ENCODE peak calls at places on chromosome 6, in nine cellular contexts. R is prostate gland; I is H9; Q is heart right ventricle; P is transverse colon; Y is RWPE1; C is heart left ventricle; J is CD8-positive, alpha-beta T cell; H is thoracic aorta. D is an unnamed sample.

GRCh38 chr6:143158113-143158581 is 97.5 kb downstream of the AIG1 start:
- DNase-seq in R (no peak), H (no peak), Q (no peak), P (no peak), J (no peak), I (no peak), Y (no peak), C (no peak), D (no peak)

GRCh38 chr6:16503919-16504554 is 257.2 kb downstream of the ATXN1 start:
- DNase-seq in P (peak), H (no peak), R (no peak), I (no peak), J (no peak), C (no peak), Y (no peak), Q (no peak), D (peak)

GRCh38 chr6:166450167-166450873 is 67.6 kb upstream of the MPC1 start:
- DNase-seq in H (no peak), I (no peak), C (no peak), Y (no peak), Q (no peak), P (no peak), J (no peak), R (no peak), D (no peak)

GRCh38 chr6:79813854-79814477 is 133.4 kb downstream of the ELOVL4 start:
- DNase-seq in J (peak), Y (peak), I (peak), P (peak), C (peak), Q (peak), R (peak), H (peak), D (peak)

GRCh38 chr6:33607784-33608161 is 13.3 kb upstream of the ITPR3 start:
- DNase-seq in R (no peak), Y (no peak), H (no peak), J (no peak), P (peak), C (no peak), I (no peak), Q (no peak), D (no peak)

GRCh38 chr6:109349419-109349987 is 32.8 kb downstream of the CD164 start:
- DNase-seq in P (peak), I (no peak), J (no peak), R (peak), Q (no peak), H (no peak), Y (peak), C (peak), D (no peak)

GRCh38 chr6:7085911-7086310 is 21.9 kb upstream of the RREB1 start:
- DNase-seq in H (peak), Q (peak), J (peak), Y (no peak), I (no peak), C (peak), P (peak), R (no peak), D (no peak)

GRCh38 chr6:155224031-155224451 is 39.8 kb upstream of the CLDN20 start:
- DNase-seq in I (no peak), H (no peak), R (no peak), P (no peak), C (no peak), Y (peak), J (no peak), Q (no peak), D (peak)

GRCh38 chr6:118580585-118581419 is 32.7 kb downstream of the PLN start:
- DNase-seq in J (peak), Q (no peak), P (no peak), H (no peak), R (peak), Y (peak), I (peak), C (peak), D (no peak)

GRCh38 chr6:67735623-67736022 is 899.5 kb upstream of the ADGRB3 start:
- DNase-seq in Q (no peak), R (no peak), I (no peak), C (no peak), Y (no peak), H (no peak), P (no peak), J (no peak), D (no peak)
- H3K27ac ChIP-seq in Q (no peak), R (no peak), I (no peak), C (no peak), Y (no peak), H (no peak), P (no peak), J (no peak), D (no peak)

GRCh38 chr6:168045141-168045691 is 33.8 kb downstream of the FRMD1 start:
- DNase-seq in P (no peak), C (no peak), Q (peak), J (no peak), Y (no peak), I (peak), R (no peak), H (no peak), D (no peak)
- TF ChIP-seq CTCF in P (no peak), C (no peak), Q (peak), J (no peak), Y (no peak), I (peak), R (no peak), H (no peak), D (no peak)

DNA sequence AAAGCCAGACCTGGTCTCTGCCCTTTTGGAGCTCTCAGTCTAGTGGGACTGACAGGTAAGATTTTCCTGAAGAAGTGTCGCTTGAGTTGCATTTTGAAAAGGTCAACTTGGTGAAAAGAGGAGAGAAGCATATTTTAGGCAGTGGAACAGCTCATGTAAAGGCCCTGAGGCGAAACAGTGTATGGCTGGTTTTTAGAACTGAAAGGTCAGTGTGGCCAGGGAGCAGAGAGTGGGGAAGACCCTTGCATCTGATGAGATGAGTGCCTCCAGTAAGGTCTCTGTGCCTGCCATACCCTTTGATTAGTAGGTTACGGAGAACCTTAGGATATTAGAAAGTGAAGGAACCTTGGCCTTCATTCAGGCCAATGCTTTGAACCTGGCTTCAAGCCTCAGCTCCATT is 55.9 kb upstream of the SAYSD1 start:
- DNase-seq in H (no peak), J (no peak), I (no peak), Q (no peak), C (no peak), P (no peak), R (no peak), Y (no peak), D (no peak)
- H3K27ac ChIP-seq in H (no peak), J (no peak), I (no peak), Q (no peak), C (no peak), P (no peak), R (no peak), Y (no peak), D (no peak)

DNA sequence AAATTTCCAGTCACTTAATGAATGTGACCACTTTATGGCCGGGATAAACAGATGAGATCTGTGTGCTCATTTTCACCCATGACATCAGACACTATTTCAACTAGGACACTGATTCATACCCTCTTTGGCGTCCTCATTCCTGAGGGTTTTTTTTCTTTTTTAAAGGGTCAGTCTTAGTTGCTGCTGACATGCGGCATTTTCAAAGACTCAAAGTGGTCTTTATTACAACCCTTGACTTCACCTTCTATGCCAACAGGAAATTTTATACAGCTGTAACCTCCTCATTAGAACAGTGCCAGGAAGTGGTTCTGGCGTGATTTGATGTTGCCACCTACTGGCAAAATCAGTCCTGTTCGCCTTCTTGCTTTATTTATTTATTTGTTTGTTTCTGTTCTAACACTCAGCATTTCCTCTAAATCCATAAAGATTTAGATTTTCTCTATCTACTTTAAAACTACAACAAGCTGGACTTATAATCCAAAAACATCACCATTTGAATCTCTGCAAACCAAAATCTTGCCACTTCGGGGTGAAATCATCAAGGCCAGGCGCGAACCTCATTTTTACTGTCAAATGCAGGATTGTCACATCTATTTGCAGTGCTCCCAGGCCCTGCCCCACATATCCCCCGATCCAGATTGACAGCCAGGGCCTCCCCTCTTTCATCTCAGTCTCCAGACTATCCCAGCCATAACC is 77.7 kb downstream of the C6orf118 start:
- DNase-seq in P (no peak), Q (no peak), H (no peak), C (peak), Y (peak), J (no peak), I (no peak), R (no peak), D (no peak)
- TF ChIP-seq CTCF in P (no peak), Q (peak), H (no peak), C (peak), Y (peak), J (no peak), I (peak), R (no peak), D (no peak)

GRCh38 chr6:31738048-31738979 is 1.5 kb upstream of the MSH5 start:
- DNase-seq in J (peak), C (peak), P (peak), R (peak), Q (no peak), H (no peak), Y (peak), I (peak), D (peak)

GRCh38 chr6:31734703-31735500 is 1.4 kb downstream of the CLIC1 start:
- DNase-seq in Q (peak), C (peak), J (peak), H (no peak), R (peak), P (peak), Y (peak), I (peak), D (peak)

GRCh38 chr6:31737315-31738047 is 1.2 kb upstream of the CLIC1 start:
- DNase-seq in Q (no peak), P (peak), J (no peak), I (peak), H (no peak), Y (no peak), R (no peak), C (no peak), D (no peak)

GRCh38 chr6:31736026-31736767 is at the start of gene CLIC1:
- DNase-seq in I (peak), R (peak), Q (peak), P (peak), J (peak), Y (peak), C (peak), H (peak), D (peak)

DNA sequence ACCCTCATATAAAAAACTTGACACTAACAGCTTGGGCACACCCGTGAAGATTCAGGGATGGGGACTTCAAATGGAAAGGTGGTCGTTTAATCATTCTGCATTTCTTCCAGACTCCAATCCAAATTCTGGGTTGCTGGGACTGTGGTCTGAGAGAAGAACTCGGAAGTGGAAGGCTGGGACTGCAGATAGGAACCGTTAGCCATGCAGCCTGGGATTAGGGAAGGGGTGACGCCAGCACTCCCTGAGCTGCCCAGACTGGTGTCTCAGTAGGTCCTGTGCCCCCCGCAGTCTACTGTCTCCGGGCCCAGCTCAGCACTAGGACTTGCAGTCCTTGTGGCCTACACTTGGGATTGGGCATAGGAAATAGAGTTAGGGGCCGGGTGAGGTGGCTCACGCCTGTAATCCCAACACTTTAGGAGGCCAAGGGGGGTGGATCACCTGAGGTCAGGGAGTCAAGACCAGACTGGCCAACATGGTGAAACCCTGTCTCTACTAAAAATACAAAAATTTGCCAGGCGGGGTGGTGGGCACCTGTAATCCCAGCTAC is 511 bp upstream of the CLIC1 start:
- DNase-seq in I (peak), C (no peak), Q (no peak), J (no peak), P (peak), Y (no peak), R (no peak), H (no peak), D (no peak)
- H3K27ac ChIP-seq in I (no peak), C (peak), Q (peak), J (peak), P (peak), Y (peak), R (peak), H (peak), D (peak)

GRCh38 chr6:21123485-21124436 is 469.8 kb upstream of the SOX4 start:
- DNase-seq in H (no peak), R (no peak), Y (no peak), P (no peak), I (no peak), Q (no peak), J (no peak), C (no peak), D (no peak)
- TF ChIP-seq CTCF in H (no peak), R (no peak), Y (no peak), P (no peak), I (peak), Q (no peak), J (no peak), C (no peak), D (no peak)

D was measured in GM12878.